ENCODE peak calls at places on chromosomes 6 and 20, in eight cellular contexts. X, Z, W, Y, F, E, K and L are unnamed samples.

GRCh38 chr6:22928775-22929174 is 359.4 kb downstream of the HDGFL1 start:
- DNase-seq in X (no peak), Z (no peak), W (no peak), Y (no peak), F (no peak), E (no peak), K (no peak), L (no peak)

GRCh38 chr6:15879372-15880261 is 216.8 kb upstream of the DTNBP1 start:
- DNase-seq in X (peak; percentile 31), Z (no peak), W (no peak), Y (peak; percentile 88), F (no peak), E (peak; percentile 42), K (no peak), L (no peak)

GRCh38 chr6:49634811-49635159 is 1.9 kb downstream of the RHAG start:
- DNase-seq in X (no peak), Z (no peak), W (no peak), Y (no peak), F (no peak), E (no peak), K (no peak), L (no peak)

GRCh38 chr6:97049254-97050004 is 124.9 kb downstream of the KLHL32 start:
- DNase-seq in X (no peak), Z (no peak), W (no peak), Y (peak; percentile 20), F (peak; percentile 35), E (no peak), K (no peak), L (peak; percentile 77)

GRCh38 chr6:76275746-76276145 is 203.3 kb upstream of the IMPG1 start:
- DNase-seq in X (no peak), Z (no peak), W (no peak), Y (no peak), F (no peak), E (no peak), K (no peak), L (no peak)

GRCh38 chr6:28597924-28598323 is 72.2 kb downstream of the GPX5 start:
- DNase-seq in X (no peak), Z (peak; percentile 52), W (no peak), Y (peak; percentile 75), F (no peak), E (no peak), K (no peak), L (no peak)

GRCh38 chr6:81049425-81050042 is 702.9 kb downstream of the TENT5A start:
- DNase-seq in X (no peak), Z (no peak), W (no peak), Y (no peak), F (no peak), E (no peak), K (no peak), L (no peak)

GRCh38 chr20:17024513-17025105 is 202.2 kb upstream of the PCSK2 start:
- DNase-seq in X (no peak), Z (no peak), W (no peak), Y (no peak), F (no peak), E (no peak), K (no peak), L (no peak)

GRCh38 chr6:146546440-146546839 is 2.8 kb downstream of the RAB32 start:
- DNase-seq in X (no peak), Z (no peak), W (no peak), Y (peak; percentile 74), F (no peak), E (no peak), K (no peak), L (no peak)

GRCh38 chr6:12355354-12355753 is 65.2 kb downstream of the EDN1 start:
- DNase-seq in X (no peak), Z (no peak), W (no peak), Y (no peak), F (no peak), E (no peak), K (no peak), L (no peak)

GRCh38 chr6:153108320-153108719 is 22.8 kb downstream of the RGS17 start:
- DNase-seq in X (no peak), Z (peak; percentile 35), W (no peak), Y (peak; percentile 27), F (no peak), E (no peak), K (no peak), L (no peak)

GRCh38 chr6:168533428-168533827 is 92.4 kb downstream of the SMOC2 start:
- DNase-seq in X (no peak), Z (no peak), W (no peak), Y (no peak), F (no peak), E (peak; percentile 69), K (no peak), L (no peak)

GRCh38 chr20:38764563-38765355 is 16.5 kb downstream of the ACTR5 start:
- DNase-seq in X (no peak), Z (no peak), W (peak; percentile 69), Y (peak; percentile 85), F (no peak), E (no peak), K (no peak), L (peak; percentile 85)

GRCh38 chr6:144898052-144898689 is 613.0 kb downstream of the UTRN start:
- DNase-seq in X (no peak), Z (no peak), W (no peak), Y (peak; percentile 69), F (no peak), E (no peak), K (no peak), L (no peak)

GRCh38 chr20:63359937-63360849 is 956 bp downstream of the CHRNA4 start:
- DNase-seq in X (no peak), Z (no peak), W (no peak), Y (no peak), F (no peak), E (no peak), K (no peak), L (no peak)

GRCh38 chr20:38806855-38807655 is 1.6 kb downstream of the PPP1R16B start:
- DNase-seq in X (peak; percentile 82), Z (no peak), W (no peak), Y (no peak), F (no peak), E (no peak), K (peak; percentile 51), L (no peak)

GRCh38 chr6:100353276-100354015 is 111.3 kb downstream of the SIM1 start:
- DNase-seq in X (no peak), Z (peak; percentile 34), W (no peak), Y (no peak), F (no peak), E (no peak), K (no peak), L (no peak)